ENCODE peak calls at places on chromosomes 13 and 19, in five cellular contexts. V is body of pancreas; A is amniotic stem cell; L is CD8-positive, alpha-beta T cell; T is EL. I is an unnamed sample.

GRCh38 chr13:24605923-24606372 is 74.3 kb upstream of the ATP12A start:
- DNase-seq in A (no peak), V (no peak), T (peak), L (peak), I (no peak)

GRCh38 chr13:29427937-29428309 is 167.6 kb downstream of the SLC7A1 start:
- DNase-seq in A (no peak), V (no peak), L (no peak), T (no peak), I (no peak)

GRCh38 chr19:13007292-13008045 is 12.2 kb downstream of the NFIX start:
- DNase-seq in T (no peak), A (no peak), V (peak), L (no peak), I (no peak)

GRCh38 chr13:100916943-100917342 is 242.3 kb upstream of the TMTC4 start:
- DNase-seq in L (no peak), V (no peak), T (no peak), A (no peak), I (no peak)

GRCh38 chr13:35953537-35954206 is 177.5 kb downstream of the DCLK1 start:
- DNase-seq in L (no peak), T (peak), A (peak), V (peak), I (peak)

GRCh38 chr19:11361037-11361770 is 6.0 kb downstream of the PLPPR2 start:
- DNase-seq in A (no peak), V (peak), T (no peak), L (no peak), I (no peak)

GRCh38 chr13:32840113-32840512 is 176.1 kb upstream of the KL start:
- DNase-seq in V (no peak), L (no peak), A (no peak), T (no peak), I (no peak)

GRCh38 chr19:14089662-14090508 is 666 bp downstream of the SAMD1 start:
- DNase-seq in T (peak), V (peak), L (peak), A (no peak), I (peak)

GRCh38 chr13:53074119-53074518 is 45.5 kb downstream of the OLFM4 start:
- DNase-seq in L (no peak), T (no peak), A (no peak), V (no peak), I (no peak)

GRCh38 chr19:42292042-42292960 is 9.6 kb upstream of the PRR19 start:
- DNase-seq in T (no peak), L (no peak), A (no peak), V (peak), I (no peak)

GRCh38 chr19:16324384-16325160 is at the start of gene KLF2:
- DNase-seq in L (peak), T (peak), A (peak), V (peak), I (peak)

GRCh38 chr13:112172641-112173171 is 105.8 kb downstream of the SOX1 start:
- DNase-seq in L (no peak), T (no peak), A (no peak), V (no peak), I (no peak)

GRCh38 chr13:33751151-33751550 is 66.8 kb upstream of the RFC3 start:
- DNase-seq in V (no peak), L (no peak), A (peak), T (peak), I (no peak)

GRCh38 chr13:23509781-23510543 is 60.2 kb upstream of the TNFRSF19 start:
- DNase-seq in V (no peak), A (no peak), L (no peak), T (peak), I (no peak)

GRCh38 chr13:41231786-41232185 is 31.6 kb downstream of the MTRF1 start:
- DNase-seq in L (no peak), V (peak), T (no peak), A (no peak), I (peak)

GRCh38 chr13:40486518-40487163 is 179.8 kb downstream of the FOXO1 start:
- DNase-seq in V (no peak), L (no peak), A (no peak), T (no peak), I (no peak)

GRCh38 chr19:29667941-29668340 is 2.7 kb downstream of the PLEKHF1 start:
- DNase-seq in T (no peak), A (no peak), V (no peak), L (peak), I (peak)

GRCh38 chr19:1665565-1666047 is 13.2 kb upstream of the TCF3 start:
- DNase-seq in V (no peak), L (no peak), A (no peak), T (no peak), I (no peak)

GRCh38 chr19:15154002-15154612 is 46.7 kb downstream of the NOTCH3 start:
- DNase-seq in L (no peak), A (no peak), T (peak), V (no peak), I (no peak)

GRCh38 chr13:75299206-75299605 is 182.8 kb downstream of the TBC1D4 start:
- DNase-seq in V (no peak), A (no peak), L (no peak), T (no peak), I (no peak)

GRCh38 chr13:83882626-83882959 is 319 bp upstream of the SLITRK1 start:
- DNase-seq in A (no peak), T (no peak), L (no peak), V (no peak), I (no peak)

GRCh38 chr19:36257512-36257876 is 42.6 kb downstream of the ZNF146 start:
- DNase-seq in L (no peak), V (peak), A (no peak), T (no peak), I (peak)

GRCh38 chr19:46913852-46914430 is 53.1 kb downstream of the ARHGAP35 start:
- DNase-seq in V (no peak), L (no peak), T (peak), A (no peak), I (no peak)

GRCh38 chr13:107742544-107742943 is 472.8 kb downstream of the LIG4 start:
- DNase-seq in L (no peak), T (no peak), V (no peak), A (no peak), I (no peak)